ENCODE peak calls at places on chromosomes 12 and 14, in nine cellular contexts. A is endothelial cell of umbilical vein, Z is HCT116, G is GM12891, U is esophagus muscularis mucosa, Q is stomach, K is ovary, H is heart left ventricle, F is gastrocnemius medialis. J is an unnamed sample.

GRCh38 chr14:91298576-91298975 is 54.1 kb upstream of the GPR68 start:
- DNase-seq in Q (no peak), U (no peak), G (no peak), K (no peak), Z (no peak), H (no peak), A (peak; percentile 24), F (no peak), J (no peak)

GRCh38 chr14:101457177-101457935 is 103.9 kb upstream of the DIO3 start:
- DNase-seq in Q (no peak), H (no peak), A (no peak), U (no peak), Z (no peak), K (no peak), G (no peak), F (no peak), J (peak; percentile 7)

GRCh38 chr14:29926228-29926627 is 1.4 kb downstream of the PRKD1 start:
- DNase-seq in U (no peak), G (no peak), H (no peak), Q (no peak), F (no peak), K (no peak), Z (no peak), A (peak; percentile 3), J (no peak)

GRCh38 chr12:51639361-51639760 is 48.3 kb downstream of the SCN8A start:
- DNase-seq in G (no peak), F (no peak), H (no peak), Z (no peak), Q (no peak), A (no peak), U (no peak), K (no peak), J (no peak)

GRCh38 chr12:98419795-98420402 is 95.5 kb upstream of the TMPO start:
- DNase-seq in F (no peak), A (no peak), U (no peak), G (no peak), K (no peak), H (no peak), Z (no peak), Q (no peak), J (no peak)

GRCh38 chr12:1845010-1845409 is 24.6 kb downstream of the LRTM2 start:
- DNase-seq in K (no peak), G (no peak), H (no peak), A (no peak), Q (no peak), Z (no peak), F (no peak), U (no peak), J (no peak)

GRCh38 chr14:93042968-93043940 is 72.5 kb downstream of the ITPK1 start:
- DNase-seq in K (no peak), F (peak; percentile 67), G (no peak), A (peak; percentile 22), Q (peak; percentile 93), Z (peak; percentile 89), H (peak; percentile 84), U (no peak), J (peak; percentile 92)

GRCh38 chr14:93085916-93086315 is 29.8 kb downstream of the ITPK1 start:
- DNase-seq in F (no peak), H (no peak), G (no peak), Z (no peak), Q (no peak), A (no peak), U (no peak), K (no peak), J (no peak)

GRCh38 chr12:101297661-101298060 is 17.8 kb downstream of the UTP20 start:
- DNase-seq in F (no peak), Z (no peak), A (no peak), H (no peak), Q (no peak), G (no peak), U (no peak), K (no peak), J (no peak)

GRCh38 chr14:68662395-68662794 is 130.5 kb downstream of the ZFP36L1 start:
- DNase-seq in U (no peak), G (no peak), F (no peak), K (no peak), Z (no peak), H (no peak), Q (no peak), A (no peak), J (no peak)

GRCh38 chr14:100591453-100592371 is 4.5 kb upstream of the BEGAIN start:
- DNase-seq in G (no peak), Z (no peak), H (peak; percentile 9), A (no peak), U (no peak), Q (no peak), F (no peak), K (peak; percentile 17), J (peak; percentile 27)

GRCh38 chr12:131457331-131458047 is 253.4 kb upstream of the SFSWAP start:
- DNase-seq in Z (no peak), U (no peak), H (no peak), Q (peak; percentile 17), A (no peak), G (no peak), K (no peak), F (no peak), J (no peak)

GRCh38 chr14:42222924-42223471 is 616.3 kb downstream of the LRFN5 start:
- DNase-seq in G (no peak), Z (no peak), K (no peak), U (no peak), Q (no peak), H (peak; percentile 24), A (no peak), F (peak; percentile 61), J (no peak)

GRCh38 chr14:49875640-49876198 is 17.2 kb upstream of the ARF6 start:
- DNase-seq in H (no peak), F (no peak), Z (no peak), U (no peak), Q (no peak), K (no peak), G (no peak), A (no peak), J (no peak)

GRCh38 chr12:121626853-121627623 is 708 bp downstream of the ORAI1 start:
- DNase-seq in U (peak; percentile 93), F (peak; percentile 34), H (peak; percentile 57), G (no peak), Z (no peak), A (peak; percentile 80), Q (peak; percentile 58), K (peak; percentile 75), J (peak; percentile 81)
- TF ChIP-seq POLR2A in U (no peak), F (no peak), H (no peak), G (peak; percentile 76), Z (no peak), A (no peak), Q (no peak), K (no peak), J (no peak)

GRCh38 chr14:58398895-58399294 is 3.2 kb downstream of the TOMM20L start:
- DNase-seq in H (no peak), K (no peak), U (no peak), G (no peak), A (no peak), F (no peak), Z (no peak), Q (no peak), J (no peak)

GRCh38 chr14:58398495-58398894 is 2.8 kb downstream of the TOMM20L start:
- DNase-seq in G (no peak), U (no peak), Q (no peak), F (no peak), H (no peak), A (no peak), Z (no peak), K (no peak), J (no peak)

GRCh38 chr14:58395565-58395814 is 240 bp upstream of the TOMM20L start:
- DNase-seq in H (no peak), U (no peak), G (peak; percentile 7), Z (no peak), K (no peak), Q (no peak), A (no peak), F (no peak), J (no peak)

GRCh38 chr14:58390830-58391229 is 4.9 kb upstream of the TOMM20L start:
- DNase-seq in U (no peak), G (no peak), A (no peak), H (no peak), Q (no peak), K (no peak), Z (no peak), F (no peak), J (no peak)

DNA sequence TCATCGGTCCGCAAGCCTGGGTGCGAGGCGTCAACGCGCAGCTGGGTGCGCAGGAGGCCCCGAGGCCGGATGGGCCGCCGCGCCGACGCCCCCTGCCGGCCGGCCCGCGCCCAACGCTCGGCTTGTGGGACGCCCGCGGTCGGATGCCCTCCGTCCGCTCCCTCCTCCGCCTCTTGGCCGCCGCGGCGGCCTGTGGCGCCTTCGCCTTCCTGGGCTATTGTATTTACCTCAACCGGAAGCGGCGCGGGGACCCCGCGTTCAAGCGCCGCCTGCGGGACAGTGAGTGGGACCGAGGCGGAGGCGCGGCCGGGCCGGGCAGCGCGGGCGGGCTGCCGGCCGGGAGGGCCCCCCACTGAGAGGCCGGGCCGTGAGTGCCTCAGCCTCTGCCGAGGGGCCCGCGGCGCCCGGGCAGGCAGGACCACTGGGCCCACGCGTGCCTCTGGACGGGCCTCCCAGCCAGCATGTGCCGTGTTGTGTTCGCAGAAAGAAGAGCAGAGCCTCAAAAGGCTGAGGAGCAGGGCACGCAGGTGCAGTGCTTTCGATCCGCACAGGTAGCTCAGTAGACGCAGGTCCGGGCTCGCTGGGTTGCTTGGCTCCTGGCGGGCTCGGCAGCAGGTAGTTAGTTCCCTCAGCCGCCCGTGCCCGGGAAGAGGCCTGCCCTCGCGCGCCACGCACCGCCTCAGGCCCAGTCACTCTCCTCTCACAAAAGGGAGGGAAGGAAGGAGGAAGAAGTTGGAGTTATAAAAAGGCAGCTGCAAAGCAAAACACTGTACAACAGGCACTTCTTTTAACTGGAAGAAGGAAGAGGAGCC is at the start of gene TOMM20L:
- DNase-seq in F (peak; percentile 6), U (peak; percentile 92), Q (peak; percentile 79), K (peak; percentile 84), G (peak; percentile 89), Z (peak; percentile 15), H (peak; percentile 80), A (peak; percentile 68), J (peak; percentile 88)
- TF ChIP-seq POLR2A in F (no peak), U (no peak), Q (no peak), K (no peak), G (no peak), Z (no peak), H (no peak), A (peak; percentile 54), J (no peak)

DNA sequence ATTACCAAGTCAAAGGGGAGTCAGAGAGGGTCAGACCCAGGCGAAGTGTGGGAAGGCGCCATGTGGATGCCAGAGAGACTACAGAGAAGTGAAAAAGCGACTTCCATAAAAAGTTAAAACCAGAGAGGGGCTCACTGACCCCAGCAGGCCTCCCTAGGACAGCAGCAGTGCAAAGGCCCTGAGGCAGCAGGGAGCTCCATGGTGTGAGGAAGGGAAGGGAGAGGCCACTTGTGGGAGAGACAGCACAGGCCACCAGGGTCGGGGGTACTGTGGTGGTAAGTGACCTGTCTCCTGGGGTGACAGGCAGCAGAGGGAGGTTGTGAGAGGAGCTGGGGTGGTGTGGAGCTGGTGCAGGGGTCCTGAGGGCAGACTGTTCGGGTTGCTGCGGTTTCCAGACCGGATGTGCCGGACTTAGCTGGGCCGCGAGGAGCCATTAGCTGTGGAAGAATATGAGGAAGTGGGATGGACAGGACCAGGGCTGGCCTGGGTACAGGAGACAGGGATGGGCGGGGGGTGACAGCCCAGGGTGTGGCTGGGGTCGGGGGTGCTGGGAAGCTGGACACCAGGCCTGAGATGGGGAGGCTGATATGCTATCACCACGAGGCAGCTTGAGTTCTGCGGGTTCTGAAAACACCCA is 22.6 kb downstream of the SETD1B start:
- DNase-seq in K (no peak), U (no peak), Q (no peak), G (no peak), Z (no peak), A (no peak), H (no peak), F (no peak), J (no peak)
- TF ChIP-seq POLR2A in K (no peak), U (no peak), Q (no peak), G (no peak), Z (no peak), A (no peak), H (no peak), F (no peak), J (no peak)

GRCh38 chr14:103528512-103529382 is at the start of gene TRMT61A:
- DNase-seq in H (peak; percentile 94), F (peak; percentile 86), U (peak; percentile 98), G (peak; percentile 97), Z (peak; percentile 62), K (peak; percentile 93), A (peak; percentile 49), Q (peak; percentile 92), J (peak; percentile 96)
- TF ChIP-seq POLR2A in H (no peak), F (peak; percentile 65), U (no peak), G (peak; percentile 49), Z (no peak), K (peak; percentile 27), A (no peak), Q (no peak), J (peak; percentile 20)

J was measured in Peyer's patch.